ENCODE peak calls at places on chromosome 21, in five cellular contexts. T is activated CD4-positive, alpha-beta T cell treated with anti-CD3 and anti-CD28 coated beads, Interleukin-2, amount 10 ng/mL, durations not matched to agents 7 days and 5 days; Q is NCI-H2081; J is ecto neural progenitor cell; O is PC-9. W is an unnamed sample.

GRCh38 chr21:36235058-36235582 is 78.5 kb downstream of the DOP1B start:
- DNase-seq in Q (no peak), T (no peak), J (no peak), O (peak; percentile 41), W (no peak)

GRCh38 chr21:25586242-25586805 is 21.0 kb downstream of the MRPL39 start:
- DNase-seq in J (no peak), Q (no peak), T (no peak), O (no peak), W (no peak)

GRCh38 chr21:45302082-45303061 is 14.7 kb upstream of the POFUT2 start:
- DNase-seq in Q (no peak), J (no peak), T (peak; percentile 75), O (no peak), W (no peak)

GRCh38 chr21:14259669-14260458 is 43.9 kb downstream of the RBM11 start:
- DNase-seq in Q (no peak), T (no peak), O (no peak), J (no peak), W (peak; percentile 65)

GRCh38 chr21:32256873-32257620 is 21.8 kb downstream of the MIS18A start:
- DNase-seq in O (no peak), T (no peak), J (no peak), Q (peak; percentile 60), W (peak; percentile 89)

GRCh38 chr21:18449586-18449985 is 46.0 kb upstream of the TMPRSS15 start:
- DNase-seq in T (no peak), J (no peak), Q (no peak), O (no peak), W (no peak)

GRCh38 chr21:46517361-46517760 is 58.7 kb downstream of the DIP2A start:
- DNase-seq in O (no peak), J (no peak), Q (no peak), T (no peak), W (no peak)

GRCh38 chr21:35573472-35574389 is 486.6 kb downstream of the SETD4 start:
- DNase-seq in O (no peak), Q (no peak), J (no peak), T (no peak), W (no peak)

GRCh38 chr21:37032877-37033471 is 26.5 kb downstream of the RIPPLY3 start:
- DNase-seq in O (peak; percentile 14), T (no peak), Q (no peak), J (no peak), W (no peak)

GRCh38 chr21:41370840-41371697 is 9.2 kb downstream of the MX2 start:
- DNase-seq in Q (no peak), T (no peak), J (no peak), O (no peak), W (no peak)

GRCh38 chr21:38440746-38441145 is 57.5 kb downstream of the ERG start:
- DNase-seq in O (peak; percentile 1), J (no peak), Q (no peak), T (no peak), W (no peak)

GRCh38 chr21:34743831-34744230 is 75.0 kb downstream of the CLIC6 start:
- DNase-seq in T (no peak), O (peak; percentile 78), Q (no peak), J (no peak), W (no peak)

GRCh38 chr21:46021398-46021797 is 39.8 kb downstream of the COL6A1 start:
- DNase-seq in Q (no peak), T (no peak), J (no peak), O (no peak), W (no peak)

GRCh38 chr21:21102874-21103273 is 104.7 kb downstream of the NCAM2 start:
- DNase-seq in O (no peak), Q (no peak), J (no peak), T (no peak), W (no peak)

GRCh38 chr21:33267250-33267649 is 1.1 kb downstream of the IL10RB start:
- DNase-seq in Q (no peak), J (no peak), T (no peak), O (no peak), W (no peak)

GRCh38 chr21:35217504-35218060 is 168.5 kb upstream of the RUNX1 start:
- DNase-seq in T (no peak), O (peak; percentile 88), J (no peak), Q (no peak), W (peak; percentile 27)

GRCh38 chr21:37580690-37581089 is 214.1 kb downstream of the DYRK1A start:
- DNase-seq in Q (no peak), O (no peak), J (no peak), T (no peak), W (no peak)

GRCh38 chr21:35578350-35578782 is 482.0 kb downstream of the SETD4 start:
- DNase-seq in J (no peak), O (no peak), T (no peak), Q (no peak), W (no peak)

GRCh38 chr21:44079846-44080245 is 27.4 kb upstream of the PWP2 start:
- DNase-seq in T (no peak), O (no peak), J (no peak), Q (no peak), W (no peak)

GRCh38 chr21:16117331-16117730 is 387.5 kb downstream of the USP25 start:
- DNase-seq in Q (no peak), O (no peak), T (no peak), J (no peak), W (no peak)

GRCh38 chr21:31281561-31281960 is 62.5 kb downstream of the TIAM1 start:
- DNase-seq in Q (no peak), O (no peak), T (no peak), J (no peak), W (no peak)

GRCh38 chr21:16945580-16945979 is 567.3 kb upstream of the CXADR start:
- DNase-seq in J (no peak), Q (no peak), O (no peak), T (no peak), W (no peak)

GRCh38 chr21:26118928-26119540 is 51.5 kb downstream of the APP start:
- DNase-seq in Q (no peak), O (no peak), T (no peak), J (no peak), W (no peak)

GRCh38 chr21:25967566-25968438 is 202.8 kb downstream of the APP start:
- DNase-seq in J (no peak), T (no peak), Q (no peak), O (no peak), W (no peak)

GRCh38 chr21:37551406-37552355 is 185.1 kb downstream of the DYRK1A start:
- DNase-seq in O (no peak), J (no peak), T (no peak), Q (peak; percentile 24), W (peak; percentile 43)

GRCh38 chr21:39637197-39637970 is 24.6 kb downstream of the B3GALT5 start:
- DNase-seq in T (no peak), J (peak; percentile 44), Q (peak; percentile 72), O (no peak), W (peak; percentile 64)

GRCh38 chr21:25638634-25639166 is 358 bp upstream of the JAM2 start:
- DNase-seq in J (no peak), O (no peak), Q (no peak), T (no peak), W (peak; percentile 18)

GRCh38 chr21:37433441-37433840 is 66.9 kb downstream of the DYRK1A start:
- DNase-seq in Q (no peak), T (no peak), J (no peak), O (no peak), W (no peak)

GRCh38 chr21:38188037-38188436 is 68.8 kb upstream of the KCNJ15 start:
- DNase-seq in Q (no peak), T (no peak), O (no peak), J (no peak), W (no peak)

GRCh38 chr21:41966341-41966833 is 12.6 kb upstream of the C2CD2 start:
- DNase-seq in Q (no peak), T (no peak), J (no peak), O (no peak), W (no peak)

GRCh38 chr21:38902608-38903445 is 97.1 kb downstream of the ETS2 start:
- DNase-seq in T (no peak), O (no peak), J (no peak), Q (no peak), W (no peak)

GRCh38 chr21:41954654-41955499 is 1.1 kb upstream of the C2CD2 start:
- DNase-seq in O (no peak), Q (no peak), J (no peak), T (no peak), W (no peak)

W was measured in NCI-H1092 treated with DMSO at 0.1 percent for 48 hours.